ENCODE peak calls at places on chromosomes 16 and 17, in six cellular contexts. W is GM23248, A is body of pancreas, G is cardiac muscle cell, H is lower lobe of right lung, T is mammary epithelial cell. V is an unnamed sample. For H3K27me3, the result is how much of the 10 kb centered on the place peaks cover.

GRCh38 chr16:86523166-86523740 is 12.9 kb downstream of the FOXF1 start:
- DNase-seq in W (no peak), A (no peak), G (no peak), H (no peak), T (no peak), V (peak)

GRCh38 chr17:28065706-28066105 is 23.2 kb downstream of the NLK start:
- DNase-seq in W (no peak), A (no peak), G (peak), H (no peak), T (no peak), V (no peak)

GRCh38 chr16:88014201-88014781 is 63.1 kb downstream of the BANP start:
- DNase-seq in W (peak), A (no peak), G (peak), H (no peak), T (no peak), V (no peak)

GRCh38 chr17:17463821-17464220 is 13.0 kb upstream of the MED9 start:
- DNase-seq in W (no peak), A (no peak), G (no peak), H (no peak), T (no peak), V (no peak)

GRCh38 chr16:67425581-67425980 is 5.3 kb upstream of the HSD11B2 start:
- DNase-seq in W (no peak), A (no peak), G (no peak), H (no peak), T (no peak), V (no peak)

GRCh38 chr17:38672788-38673713 is 1.7 kb downstream of the EPOP start:
- DNase-seq in W (no peak), A (no peak), G (no peak), H (no peak), T (no peak), V (no peak)

GRCh38 chr16:87047221-87048037 is 269.8 kb downstream of the C16orf95 start:
- DNase-seq in W (no peak), A (no peak), G (no peak), H (no peak), T (no peak), V (no peak)

GRCh38 chr17:5468075-5468473 is 708 bp downstream of the DHX33 start:
- DNase-seq in W (no peak), A (no peak), G (no peak), H (no peak), T (peak), V (no peak)

GRCh38 chr16:57299009-57299718 is 14.7 kb upstream of the PLLP start:
- DNase-seq in W (peak), A (peak), G (no peak), H (peak), T (no peak), V (no peak)

GRCh38 chr16:54143934-54144333 is 142.7 kb downstream of the IRX3 start:
- DNase-seq in W (no peak), A (no peak), G (no peak), H (no peak), T (no peak), V (no peak)

GRCh38 chr17:82611140-82612058 is 36.8 kb downstream of the WDR45B start:
- DNase-seq in W (no peak), A (no peak), G (peak), H (no peak), T (no peak), V (no peak)

GRCh38 chr16:12716658-12717057 is 87.0 kb downstream of the CPPED1 start:
- DNase-seq in W (no peak), A (no peak), G (no peak), H (no peak), T (no peak), V (no peak)

GRCh38 chr17:10469459-10469858 is at the start of gene MYH4:
- DNase-seq in W (no peak), A (no peak), G (no peak), H (no peak), T (no peak), V (no peak)

GRCh38 chr16:67652578-67653130 is 7.4 kb downstream of the ACD start:
- DNase-seq in W (peak), A (no peak), G (peak), H (no peak), T (peak), V (no peak)

GRCh38 chr17:17511971-17512858 is 16.0 kb upstream of the RASD1 start:
- DNase-seq in W (peak), A (no peak), G (peak), H (peak), T (peak), V (peak)

GRCh38 chr16:85078952-85079351 is 33.3 kb downstream of the CIBAR2 start:
- DNase-seq in W (no peak), A (no peak), G (no peak), H (no peak), T (no peak), V (no peak)

GRCh38 chr17:511833-512251 is 159.2 kb upstream of the RPH3AL start:
- DNase-seq in W (peak), A (no peak), G (no peak), H (no peak), T (peak), V (no peak)

GRCh38 chr17:53496356-53496755 is 326.4 kb upstream of the KIF2B start:
- DNase-seq in W (no peak), A (no peak), G (no peak), H (no peak), T (no peak), V (no peak)

GRCh38 chr16:57661936-57662906 is 5.9 kb upstream of the ADGRG3 start:
- DNase-seq in W (no peak), A (no peak), G (no peak), H (no peak), T (no peak), V (no peak)

GRCh38 chr17:66945451-66945850 is 19.1 kb upstream of the CACNG4 start:
- DNase-seq in W (peak), A (no peak), G (no peak), H (no peak), T (no peak), V (no peak)

GRCh38 chr16:85169333-85170065 is 57.2 kb upstream of the CIBAR2 start:
- DNase-seq in W (peak), A (no peak), G (peak), H (peak), T (peak), V (no peak)

GRCh38 chr16:90026135-90026534 is 6.9 kb upstream of the DBNDD1 start:
- DNase-seq in W (no peak), A (no peak), G (no peak), H (no peak), T (no peak), V (no peak)

GRCh38 chr17:35846055-35846809 is 22.5 kb downstream of the HEATR9 start:
- DNase-seq in W (peak), A (no peak), G (peak), H (no peak), T (no peak), V (no peak)

GRCh38 chr17:42653179-42654124 is 5.6 kb upstream of the TUBG2 start:
- DNase-seq in W (peak), A (peak), G (peak), H (no peak), T (no peak), V (peak)

GRCh38 chr17:34895388-34895787 is 65.9 kb downstream of the CCT6B start:
- DNase-seq in W (no peak), A (no peak), G (no peak), H (no peak), T (no peak), V (no peak)

GRCh38 chr16:73735018-73735417 is 561.6 kb upstream of the PSMD7 start:
- DNase-seq in W (peak), A (no peak), G (peak), H (no peak), T (peak), V (no peak)

GRCh38 chr16:78235876-78236275 is 136.4 kb downstream of the WWOX start:
- DNase-seq in W (no peak), A (no peak), G (no peak), H (no peak), T (no peak), V (no peak)

GRCh38 chr16:72723781-72724180 is 324.1 kb downstream of the ZFHX3 start:
- DNase-seq in W (peak), A (no peak), G (peak), H (no peak), T (peak), V (no peak)

GRCh38 chr16:75256871-75257343 is 5.5 kb upstream of the BCAR1 start:
- DNase-seq in W (peak), A (no peak), G (no peak), H (peak), T (no peak), V (no peak)

GRCh38 chr17:56367381-56367780 is 214.1 kb downstream of the ANKFN1 start:
- DNase-seq in W (no peak), A (no peak), G (no peak), H (no peak), T (no peak), V (no peak)

GRCh38 chr17:40318835-40319332 is 9.9 kb downstream of the RARA start:
- DNase-seq in W (peak), A (no peak), G (no peak), H (peak), T (no peak), V (peak)

GRCh38 chr16:3164121-3164991 is 23.6 kb upstream of the OR1F1 start:
- DNase-seq in W (no peak), A (no peak), G (no peak), H (peak), T (no peak), V (no peak)

GRCh38 chr16:67268136-67268579 is 11.2 kb upstream of the PLEKHG4 start:
- DNase-seq in W (peak), A (no peak), G (peak), H (peak), T (peak), V (peak)

GRCh38 chr17:82435103-82435502 is 15.4 kb downstream of the CYBC1 start:
- DNase-seq in W (peak), A (no peak), G (no peak), H (no peak), T (no peak), V (no peak)

GRCh38 chr16:81238296-81239011 is at the start of gene BCO1:
- DNase-seq in W (peak), A (peak), G (peak), H (no peak), T (peak), V (no peak)

GRCh38 chr16:11819798-11820197 is 22.7 kb upstream of the ZC3H7A start:
- DNase-seq in W (no peak), A (no peak), G (no peak), H (no peak), T (no peak), V (no peak)

GRCh38 chr17:9125722-9126121 is 104.4 kb downstream of the NTN1 start:
- DNase-seq in W (no peak), A (no peak), G (no peak), H (no peak), T (no peak), V (no peak)

GRCh38 chr17:9123594-9124553 is 102.6 kb downstream of the NTN1 start:
- DNase-seq in W (peak), A (no peak), G (no peak), H (no peak), T (no peak), V (no peak)

GRCh38 chr17:9127340-9127739 is 106.0 kb downstream of the NTN1 start:
- DNase-seq in W (no peak), A (no peak), G (no peak), H (no peak), T (no peak), V (no peak)

GRCh38 chr17:9121186-9121820 is 100.0 kb downstream of the NTN1 start:
- DNase-seq in W (no peak), A (no peak), G (no peak), H (no peak), T (no peak), V (no peak)

GRCh38 chr17:9124554-9124935 is 103.2 kb downstream of the NTN1 start:
- DNase-seq in W (no peak), A (no peak), G (no peak), H (no peak), T (no peak), V (no peak)
- H3K27ac ChIP-seq in W (no peak), A (no peak), G (no peak), H (no peak), T (no peak), V (no peak)

GRCh38 chr17:55268649-55269480 is 4.1 kb downstream of the HLF start:
- DNase-seq in W (no peak), A (no peak), G (no peak), H (no peak), T (no peak), V (no peak)

GRCh38 chr17:55266958-55267688 is 2.4 kb downstream of the HLF start:
- DNase-seq in W (peak), A (no peak), G (no peak), H (no peak), T (no peak), V (no peak)

GRCh38 chr17:55269894-55270293 is 5.1 kb downstream of the HLF start:
- DNase-seq in W (no peak), A (no peak), G (no peak), H (no peak), T (no peak), V (no peak)

GRCh38 chr17:55266051-55266957 is 1.5 kb downstream of the HLF start:
- DNase-seq in W (peak), A (no peak), G (no peak), H (no peak), T (no peak), V (no peak)

DNA sequence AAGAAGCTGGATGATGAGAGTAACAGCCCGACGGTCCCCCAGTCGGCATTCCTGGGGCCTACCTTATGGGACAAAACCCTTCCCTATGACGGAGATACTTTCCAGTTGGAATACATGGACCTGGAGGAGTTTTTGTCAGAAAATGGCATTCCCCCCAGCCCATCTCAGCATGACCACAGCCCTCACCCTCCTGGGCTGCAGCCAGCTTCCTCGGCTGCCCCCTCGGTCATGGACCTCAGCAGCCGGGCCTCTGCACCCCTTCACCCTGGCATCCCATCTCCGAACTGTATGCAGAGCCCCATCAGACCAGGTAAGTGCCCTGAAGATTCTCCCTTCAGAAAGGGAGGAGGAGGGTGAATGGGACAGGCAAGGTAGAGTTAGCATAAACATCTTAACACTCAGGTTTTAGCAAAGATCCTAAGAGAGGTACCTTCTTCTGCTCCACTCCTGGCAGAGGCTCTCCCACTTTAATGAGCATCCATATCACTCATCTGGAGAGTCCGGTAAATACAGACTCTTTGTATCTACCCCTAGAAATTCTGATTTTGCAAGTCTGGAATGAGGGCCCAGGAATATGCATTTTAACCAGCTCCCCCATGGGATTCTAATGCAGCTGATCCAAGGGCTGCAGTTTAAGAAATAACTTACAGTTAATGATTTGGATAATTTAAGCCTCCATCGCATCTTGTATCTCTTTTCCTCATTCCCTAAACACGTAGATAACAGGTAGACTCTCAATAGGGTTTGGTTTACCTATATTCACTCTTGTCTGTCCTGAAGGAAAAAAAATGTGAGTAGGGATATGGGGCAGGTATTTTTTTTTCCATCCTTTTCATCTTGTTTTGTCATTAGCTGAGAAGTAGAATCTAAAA is 3.3 kb downstream of the HLF start:
- DNase-seq in W (no peak), A (no peak), G (no peak), H (no peak), T (no peak), V (no peak)
- H3K27me3 ChIP-seq in W (half or more), A (under half), G (half or more), H (under half), T (under half), V (under half)

DNA sequence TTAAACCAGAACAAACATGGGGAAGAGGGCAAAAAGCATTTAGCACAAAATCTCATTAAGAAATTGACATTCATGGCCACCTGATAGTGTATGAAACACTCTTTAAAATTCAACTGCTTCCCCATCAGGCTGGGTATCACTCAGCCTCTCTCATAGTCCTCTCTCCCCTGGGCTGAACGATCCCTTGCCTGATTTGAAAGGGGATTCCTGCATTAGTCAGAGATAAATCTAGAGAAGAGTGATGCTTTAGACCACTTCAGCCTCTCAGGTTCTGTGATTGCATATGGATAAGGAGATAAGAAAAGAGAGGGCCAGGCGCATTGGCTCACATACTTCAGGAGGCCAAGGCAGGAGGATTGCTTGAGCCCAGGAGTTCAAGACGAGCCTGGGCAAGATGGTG is 280.0 kb downstream of the SOX9 start:
- DNase-seq in W (no peak), A (no peak), G (no peak), H (no peak), T (no peak), V (no peak)
- H3K27ac ChIP-seq in W (no peak), A (no peak), G (no peak), H (no peak), T (no peak), V (no peak)

DNA sequence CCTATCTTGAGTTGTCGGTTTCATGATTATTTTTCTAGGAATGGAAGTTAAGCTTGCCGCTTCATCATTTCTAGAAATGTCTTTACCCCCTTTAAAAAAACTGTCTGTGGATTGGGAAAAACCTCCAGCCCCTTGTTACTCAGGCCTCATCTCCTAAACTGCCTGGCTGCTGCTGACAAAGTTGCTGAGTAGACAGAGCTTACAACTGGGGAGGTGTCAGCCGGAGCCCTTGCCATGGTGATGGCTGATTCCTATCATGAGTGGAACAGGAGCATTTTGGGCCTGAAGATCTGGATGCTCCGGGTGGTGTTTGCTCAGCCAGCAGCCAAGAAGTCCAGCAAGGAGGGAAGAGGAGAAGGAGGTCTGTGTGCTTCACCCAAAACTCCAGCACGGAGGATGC is 243.3 kb downstream of the ENGASE start:
- DNase-seq in W (no peak), A (no peak), G (no peak), H (no peak), T (no peak), V (no peak)
- H3K27me3 ChIP-seq in W (under half), A (under half), G (under half), H (half or more), T (under half), V (half or more)